ENCODE peak calls at places on chromosomes 5 and 9, in seven cellular contexts. K is stimulated activated naive B cell treated with anti-CD40 and anti-IgM and Interleukin-4, amounts not matched to agents 10 μg/mL and 1 μg/mL and 100 μg/mL, for 72 hours; A is lower lobe of right lung; P is tibial artery; F is NCI-H345; S is H9; D is T-helper 2 cell. L is an unnamed sample.

GRCh38 chr5:322281-322941 is 897 bp downstream of the AHRR start:
- DNase-seq in K (no peak), A (no peak), P (no peak), F (no peak), S (peak), D (no peak), L (no peak)

GRCh38 chr5:52746539-52746938 is 41.2 kb upstream of the ITGA1 start:
- DNase-seq in K (no peak), A (no peak), P (no peak), F (no peak), S (no peak), D (no peak), L (no peak)

GRCh38 chr9:14343948-14344547 is 30.1 kb upstream of the NFIB start:
- DNase-seq in K (no peak), A (no peak), P (peak), F (peak), S (no peak), D (no peak), L (no peak)

GRCh38 chr5:160685695-160686094 is 166.3 kb downstream of the ATP10B start:
- DNase-seq in K (no peak), A (no peak), P (no peak), F (no peak), S (no peak), D (no peak), L (no peak)

GRCh38 chr5:9329125-9329524 is 216.8 kb downstream of the SEMA5A start:
- DNase-seq in K (no peak), A (no peak), P (no peak), F (no peak), S (no peak), D (no peak), L (no peak)

GRCh38 chr9:88007291-88007650 is 32.9 kb upstream of the CDK20 start:
- DNase-seq in K (peak), A (no peak), P (no peak), F (no peak), S (no peak), D (no peak), L (no peak)

GRCh38 chr9:126151031-126151670 is 175.5 kb upstream of the MVB12B start:
- DNase-seq in K (no peak), A (no peak), P (peak), F (peak), S (peak), D (no peak), L (peak)

GRCh38 chr5:107486489-107486888 is 184.2 kb downstream of the EFNA5 start:
- DNase-seq in K (no peak), A (no peak), P (no peak), F (no peak), S (no peak), D (no peak), L (no peak)

GRCh38 chr9:97740848-97741821 is 44.0 kb upstream of the XPA start:
- DNase-seq in K (peak), A (peak), P (peak), F (no peak), S (peak), D (no peak), L (peak)

GRCh38 chr9:92547356-92547755 is 11.6 kb upstream of the ECM2 start:
- DNase-seq in K (no peak), A (no peak), P (no peak), F (no peak), S (no peak), D (no peak), L (no peak)

GRCh38 chr5:166710275-166710674 is 1581.2 kb upstream of the WWC1 start:
- DNase-seq in K (no peak), A (no peak), P (no peak), F (no peak), S (no peak), D (no peak), L (no peak)

GRCh38 chr9:79193001-79193400 is 378.8 kb upstream of the TLE4 start:
- DNase-seq in K (no peak), A (no peak), P (no peak), F (no peak), S (no peak), D (no peak), L (no peak)

GRCh38 chr9:82621446-82621845 is 441.5 kb downstream of the RASEF start:
- DNase-seq in K (no peak), A (no peak), P (no peak), F (peak), S (no peak), D (no peak), L (no peak)

GRCh38 chr9:38017149-38017884 is 51.7 kb downstream of the SHB start:
- DNase-seq in K (no peak), A (peak), P (peak), F (no peak), S (peak), D (no peak), L (peak)

GRCh38 chr5:1315709-1316587 is 21.1 kb upstream of the TERT start:
- DNase-seq in K (peak), A (peak), P (peak), F (peak), S (peak), D (peak), L (peak)

GRCh38 chr9:81671880-81672280 is 17.5 kb downstream of the TLE1 start:
- DNase-seq in K (no peak), A (peak), P (peak), F (no peak), S (no peak), D (no peak), L (peak)

GRCh38 chr9:138022756-138023393 is 145.3 kb downstream of the CACNA1B start:
- DNase-seq in K (no peak), A (peak), P (peak), F (peak), S (peak), D (no peak), L (no peak)

GRCh38 chr9:95025213-95026170 is 292.0 kb downstream of the FANCC start:
- DNase-seq in K (no peak), A (peak), P (peak), F (peak), S (no peak), D (no peak), L (peak)

GRCh38 chr9:92276223-92277007 is 17.1 kb downstream of the IARS1 start:
- DNase-seq in K (no peak), A (no peak), P (no peak), F (no peak), S (no peak), D (no peak), L (no peak)

GRCh38 chr5:55429707-55430253 is 105.0 kb downstream of the PLPP1 start:
- DNase-seq in K (no peak), A (no peak), P (no peak), F (peak), S (no peak), D (no peak), L (peak)

GRCh38 chr9:80789831-80790230 is 899.5 kb downstream of the TLE1 start:
- DNase-seq in K (no peak), A (no peak), P (no peak), F (no peak), S (no peak), D (no peak), L (no peak)

GRCh38 chr9:69149321-69149807 is 24.7 kb upstream of the TJP2 start:
- DNase-seq in K (no peak), A (no peak), P (no peak), F (peak), S (peak), D (no peak), L (no peak)

GRCh38 chr9:14428781-14429230 is 114.9 kb upstream of the NFIB start:
- DNase-seq in K (no peak), A (no peak), P (peak), F (peak), S (peak), D (no peak), L (peak)

GRCh38 chr5:179120421-179120861 is 60.3 kb downstream of the ZNF354C start:
- DNase-seq in K (no peak), A (peak), P (peak), F (no peak), S (no peak), D (no peak), L (no peak)

GRCh38 chr9:70529833-70530232 is 115.4 kb upstream of the KLF9 start:
- DNase-seq in K (no peak), A (no peak), P (no peak), F (no peak), S (no peak), D (no peak), L (no peak)

GRCh38 chr9:101738566-101739183 is at the start of gene GRIN3A:
- DNase-seq in K (no peak), A (peak), P (no peak), F (peak), S (peak), D (no peak), L (peak)

GRCh38 chr5:174145821-174146220 is 100.3 kb downstream of the NSG2 start:
- DNase-seq in K (no peak), A (no peak), P (no peak), F (peak), S (peak), D (no peak), L (no peak)

GRCh38 chr5:69007726-69008368 is 86.0 kb upstream of the SLC30A5 start:
- DNase-seq in K (peak), A (no peak), P (peak), F (peak), S (peak), D (peak), L (peak)

GRCh38 chr5:110477923-110478322 is 248.5 kb downstream of the TMEM232 start:
- DNase-seq in K (no peak), A (no peak), P (no peak), F (no peak), S (no peak), D (no peak), L (no peak)

GRCh38 chr9:79465171-79465570 is 106.6 kb upstream of the TLE4 start:
- DNase-seq in K (no peak), A (no peak), P (no peak), F (no peak), S (no peak), D (no peak), L (no peak)

GRCh38 chr5:53712327-53712726 is 151.9 kb downstream of the NDUFS4 start:
- DNase-seq in K (no peak), A (no peak), P (no peak), F (no peak), S (no peak), D (no peak), L (no peak)

GRCh38 chr9:90822866-90823265 is 21.2 kb downstream of the SYK start:
- DNase-seq in K (no peak), A (no peak), P (no peak), F (no peak), S (peak), D (no peak), L (no peak)

GRCh38 chr5:94196959-94197358 is 421.4 kb downstream of the KIAA0825 start:
- DNase-seq in K (no peak), A (no peak), P (no peak), F (no peak), S (no peak), D (no peak), L (no peak)

GRCh38 chr5:2752059-2752874 is 790 bp upstream of the IRX2 start:
- DNase-seq in K (no peak), A (peak), P (no peak), F (peak), S (peak), D (no peak), L (no peak)

GRCh38 chr5:43152946-43153345 is 32.2 kb downstream of the ZNF131 start:
- DNase-seq in K (no peak), A (no peak), P (no peak), F (no peak), S (no peak), D (no peak), L (no peak)

GRCh38 chr5:78492650-78493049 is 132.2 kb downstream of the SCAMP1 start:
- DNase-seq in K (no peak), A (no peak), P (no peak), F (no peak), S (no peak), D (no peak), L (no peak)

GRCh38 chr9:100066539-100066938 is 32.3 kb downstream of the ERP44 start:
- DNase-seq in K (no peak), A (no peak), P (no peak), F (no peak), S (no peak), D (no peak), L (no peak)

GRCh38 chr9:10612649-10613398 is at the start of gene PTPRD:
- DNase-seq in K (peak), A (peak), P (no peak), F (peak), S (peak), D (no peak), L (no peak)